ENCODE peak calls at places on chromosomes 16 and 17, in six cellular contexts. S is thoracic aorta, T is neural crest cell, N is pancreas, X is fibroblast of mammary gland, K is HFFc6. R is an unnamed sample.

GRCh38 chr16:19520861-19521331 is 1.0 kb downstream of the GDE1 start:
- DNase-seq in T (no peak), S (no peak), N (no peak), X (peak), K (no peak), R (peak)

GRCh38 chr17:68567035-68567434 is 34.1 kb downstream of the FAM20A start:
- DNase-seq in X (no peak), T (no peak), N (no peak), S (no peak), K (no peak), R (no peak)

GRCh38 chr17:62964506-62964905 is 1.5 kb upstream of the TANC2 start:
- DNase-seq in S (no peak), K (no peak), T (no peak), N (no peak), X (no peak), R (no peak)

GRCh38 chr17:47785538-47786123 is 36.0 kb downstream of the OSBPL7 start:
- DNase-seq in K (no peak), X (peak), S (no peak), N (no peak), T (peak), R (peak)

GRCh38 chr17:77235370-77236080 is 94.8 kb downstream of the SEC14L1 start:
- DNase-seq in K (peak), N (no peak), S (no peak), T (no peak), X (peak), R (peak)

GRCh38 chr17:73786286-73786743 is 142.1 kb upstream of the SDK2 start:
- DNase-seq in T (peak), N (no peak), K (no peak), X (peak), S (no peak), R (no peak)

GRCh38 chr17:81064746-81065475 is 30.0 kb downstream of the BAIAP2 start:
- DNase-seq in K (peak), T (no peak), S (no peak), N (no peak), X (peak), R (no peak)

GRCh38 chr16:87145181-87146176 is 171.7 kb downstream of the C16orf95 start:
- DNase-seq in N (no peak), S (no peak), X (peak), T (no peak), K (peak), R (peak)

GRCh38 chr16:21701271-21701670 is 37.5 kb downstream of the OTOA start:
- DNase-seq in T (no peak), S (no peak), N (no peak), X (no peak), K (no peak), R (no peak)

GRCh38 chr16:53743149-53743566 is 39.2 kb downstream of the FTO start:
- DNase-seq in S (no peak), N (no peak), X (peak), T (no peak), K (peak), R (peak)

GRCh38 chr17:71760062-71760720 is 360.6 kb upstream of the SOX9 start:
- DNase-seq in S (no peak), X (peak), K (no peak), N (no peak), T (no peak), R (peak)

GRCh38 chr16:27430512-27430911 is 28.5 kb downstream of the IL21R start:
- DNase-seq in T (no peak), X (no peak), S (no peak), K (no peak), N (no peak), R (no peak)

GRCh38 chr16:6970171-6970857 is 362.3 kb upstream of the RBFOX1 start:
- DNase-seq in X (no peak), K (no peak), T (no peak), S (no peak), N (no peak), R (no peak)

GRCh38 chr16:6964679-6965078 is 368.0 kb upstream of the RBFOX1 start:
- DNase-seq in T (no peak), N (no peak), S (no peak), K (no peak), X (no peak), R (no peak)

GRCh38 chr16:6967796-6968195 is 364.8 kb upstream of the RBFOX1 start:
- DNase-seq in S (no peak), K (no peak), N (no peak), X (no peak), T (no peak), R (no peak)

GRCh38 chr16:6966925-6967324 is 365.7 kb upstream of the RBFOX1 start:
- DNase-seq in N (no peak), S (no peak), T (no peak), X (no peak), K (no peak), R (no peak)

GRCh38 chr16:6969594-6969993 is 363.1 kb upstream of the RBFOX1 start:
- DNase-seq in K (no peak), S (no peak), X (no peak), N (no peak), T (no peak), R (no peak)
- TF ChIP-seq CTCF in K (no peak), S (no peak), X (no peak), N (no peak), T (peak), R (no peak)

DNA sequence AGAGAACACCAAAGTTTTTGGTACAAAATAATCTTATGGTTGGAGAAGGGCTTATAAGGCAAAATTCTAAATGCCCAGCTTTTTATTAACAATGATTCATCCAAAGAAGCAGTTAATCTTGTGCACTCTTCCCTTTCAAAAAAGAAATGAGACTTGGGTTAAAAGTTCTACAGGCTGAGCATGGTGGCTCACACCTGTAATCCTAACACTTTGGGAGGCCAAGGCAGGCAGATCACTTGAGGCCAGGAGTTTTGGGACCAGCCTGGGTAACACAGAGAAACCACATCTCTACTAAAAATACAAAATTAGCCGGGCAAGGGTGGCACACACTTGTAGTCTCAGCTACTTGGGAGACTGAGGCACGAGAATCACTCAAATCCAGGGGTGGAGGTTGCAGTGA is 4.5 kb downstream of the SRSF1 start:
- DNase-seq in X (no peak), K (no peak), S (no peak), T (no peak), N (no peak), R (no peak)
- TF ChIP-seq CTCF in X (no peak), K (no peak), S (no peak), T (no peak), N (no peak), R (no peak)

GRCh38 chr16:49183911-49184310 is 97.7 kb downstream of the CBLN1 start:
- DNase-seq in K (no peak), X (peak), S (no peak), T (peak), N (no peak), R (peak)
- TF ChIP-seq CTCF in K (no peak), X (peak), S (no peak), T (peak), N (no peak), R (peak)

GRCh38 chr16:50644730-50645129 is 36.4 kb downstream of the SNX20 start:
- DNase-seq in X (no peak), T (no peak), S (no peak), K (no peak), N (peak), R (peak)
- TF ChIP-seq CTCF in X (peak), T (peak), S (peak), K (peak), N (no peak), R (peak)

DNA sequence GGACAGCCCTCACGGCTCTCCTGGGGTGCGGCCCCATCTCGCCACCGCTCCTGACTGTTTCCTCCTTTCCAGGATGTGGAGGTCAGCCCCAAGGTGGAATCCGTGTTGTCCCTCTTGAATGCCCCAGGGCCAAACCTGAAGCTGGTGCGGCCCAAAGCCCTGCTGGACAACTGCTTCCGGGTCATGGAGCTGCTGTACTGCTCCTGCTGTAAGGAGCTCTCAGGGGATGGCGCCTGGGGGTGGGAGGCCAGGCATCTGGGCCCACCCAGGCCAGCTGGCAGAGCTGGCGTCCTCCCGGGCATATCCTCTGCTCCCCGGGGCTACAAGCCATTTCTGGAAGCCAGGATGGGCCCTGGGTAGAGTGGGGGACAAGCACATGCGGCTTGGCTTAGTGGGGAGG is 13.2 kb downstream of the IL34 start:
- DNase-seq in N (no peak), S (no peak), T (no peak), K (no peak), X (no peak), R (no peak)
- TF ChIP-seq CTCF in N (no peak), S (no peak), T (no peak), K (no peak), X (no peak), R (no peak)